ENCODE peak calls at places on chromosomes 4 and X, in five cellular contexts. U is fibroblast of the aortic adventitia, J is amniotic stem cell, S is choroid plexus epithelial cell, T is GM20000. M is an unnamed sample.

GRCh38 chr4:41212221-41213203 is 1.8 kb downstream of the APBB2 start:
- DNase-seq in J (peak; percentile 25), U (peak; percentile 82), T (peak; percentile 39), S (peak; percentile 85), M (no peak)

GRCh38 chr4:56374956-56375355 is 12.3 kb downstream of the AASDH start:
- DNase-seq in U (no peak), J (no peak), S (no peak), T (no peak), M (no peak)

GRCh38 chr4:39410415-39410814 is 3.7 kb downstream of the KLB start:
- DNase-seq in T (no peak), J (no peak), U (peak; percentile 46), S (peak; percentile 50), M (no peak)

GRCh38 chrX:125101971-125102750 is 217.5 kb upstream of the TEX13C start:
- DNase-seq in J (no peak), U (no peak), S (no peak), T (no peak), M (no peak)

GRCh38 chr4:139600662-139601061 is 44.6 kb upstream of the SETD7 start:
- DNase-seq in T (no peak), U (no peak), S (no peak), J (no peak), M (no peak)

GRCh38 chrX:9534686-9535085 is 69.8 kb downstream of the TBL1X start:
- DNase-seq in T (no peak), J (no peak), U (peak; percentile 66), S (peak; percentile 72), M (peak; percentile 42)

GRCh38 chr4:98430708-98431403 is 169.7 kb downstream of the RAP1GDS1 start:
- DNase-seq in J (peak; percentile 32), U (peak; percentile 84), T (no peak), S (peak; percentile 96), M (peak; percentile 25)

GRCh38 chr4:73277201-73277600 is 18.6 kb upstream of the ANKRD17 start:
- DNase-seq in J (no peak), S (no peak), U (no peak), T (no peak), M (no peak)

GRCh38 chr4:37188100-37188499 is 56.4 kb upstream of the NWD2 start:
- DNase-seq in T (no peak), U (no peak), J (no peak), S (no peak), M (no peak)

GRCh38 chrX:79630033-79631009 is 263.2 kb upstream of the ITM2A start:
- DNase-seq in S (no peak), U (no peak), T (no peak), J (no peak), M (no peak)

M was measured in stromal cell of bone marrow.